ENCODE peak calls at places on chromosomes 5 and 9, in five cellular contexts. One of them, this sample, is unnamed.
A peak's percentile ranks its signal among the peaks of the same experiment; 100 is the strongest.

GRCh38 chr5:124527220-124527991 is 219.0 kb downstream of the ZNF608 start:
- DNase-seq in HCT116: no peak
- DNase-seq in prostate gland: no peak
- DNase-seq in spleen: no peak
- DNase-seq in K562: no peak
- DNase-seq in this sample: no peak

GRCh38 chr5:142290574-142291299 is 34.1 kb downstream of the SPRY4 start:
- DNase-seq in HCT116: no peak
- DNase-seq in prostate gland: peak; percentile 26
- DNase-seq in spleen: no peak
- DNase-seq in K562: no peak
- DNase-seq in this sample: no peak

GRCh38 chr5:147234098-147234824 is 565 bp upstream of the STK32A start:
- DNase-seq in HCT116: no peak
- DNase-seq in prostate gland: no peak
- DNase-seq in spleen: no peak
- DNase-seq in K562: no peak
- DNase-seq in this sample: no peak

GRCh38 chr9:93585695-93586094 is 9.3 kb downstream of the PHF2 start:
- DNase-seq in HCT116: no peak
- DNase-seq in prostate gland: no peak
- DNase-seq in spleen: no peak
- DNase-seq in K562: no peak
- DNase-seq in this sample: no peak

GRCh38 chr9:117720555-117720954 is 16.4 kb downstream of the TLR4 start:
- DNase-seq in HCT116: no peak
- DNase-seq in prostate gland: no peak
- DNase-seq in spleen: no peak
- DNase-seq in K562: no peak
- DNase-seq in this sample: no peak

GRCh38 chr5:126448720-126449119 is 25.5 kb downstream of the GRAMD2B start:
- DNase-seq in HCT116: no peak
- DNase-seq in prostate gland: no peak
- DNase-seq in spleen: no peak
- DNase-seq in K562: no peak
- DNase-seq in this sample: no peak

GRCh38 chr5:158553195-158553945 is 546.3 kb downstream of the EBF1 start:
- DNase-seq in HCT116: no peak
- DNase-seq in prostate gland: no peak
- DNase-seq in spleen: no peak
- DNase-seq in K562: no peak
- DNase-seq in this sample: no peak

GRCh38 chr9:131276107-131276888 is at the start of gene FAM78A:
- DNase-seq in HCT116: no peak
- DNase-seq in prostate gland: no peak
- DNase-seq in spleen: peak; percentile 97
- DNase-seq in K562: peak; percentile 90
- DNase-seq in this sample: no peak

GRCh38 chr9:3916984-3917383 is 382.9 kb downstream of the GLIS3 start:
- DNase-seq in HCT116: no peak
- DNase-seq in prostate gland: no peak
- DNase-seq in spleen: no peak
- DNase-seq in K562: no peak
- DNase-seq in this sample: peak; percentile 45

GRCh38 chr9:35272989-35273388 is 111.2 kb downstream of the UNC13B start:
- DNase-seq in HCT116: no peak
- DNase-seq in prostate gland: no peak
- DNase-seq in spleen: no peak
- DNase-seq in K562: no peak
- DNase-seq in this sample: no peak

GRCh38 chr5:69372394-69372793 is 2.8 kb downstream of the RAD17 start:
- DNase-seq in HCT116: no peak
- DNase-seq in prostate gland: no peak
- DNase-seq in spleen: no peak
- DNase-seq in K562: no peak
- DNase-seq in this sample: no peak

GRCh38 chr5:112733586-112733985 is 4.1 kb upstream of the APC start:
- DNase-seq in HCT116: no peak
- DNase-seq in prostate gland: no peak
- DNase-seq in spleen: no peak
- DNase-seq in K562: no peak
- DNase-seq in this sample: no peak

DNA sequence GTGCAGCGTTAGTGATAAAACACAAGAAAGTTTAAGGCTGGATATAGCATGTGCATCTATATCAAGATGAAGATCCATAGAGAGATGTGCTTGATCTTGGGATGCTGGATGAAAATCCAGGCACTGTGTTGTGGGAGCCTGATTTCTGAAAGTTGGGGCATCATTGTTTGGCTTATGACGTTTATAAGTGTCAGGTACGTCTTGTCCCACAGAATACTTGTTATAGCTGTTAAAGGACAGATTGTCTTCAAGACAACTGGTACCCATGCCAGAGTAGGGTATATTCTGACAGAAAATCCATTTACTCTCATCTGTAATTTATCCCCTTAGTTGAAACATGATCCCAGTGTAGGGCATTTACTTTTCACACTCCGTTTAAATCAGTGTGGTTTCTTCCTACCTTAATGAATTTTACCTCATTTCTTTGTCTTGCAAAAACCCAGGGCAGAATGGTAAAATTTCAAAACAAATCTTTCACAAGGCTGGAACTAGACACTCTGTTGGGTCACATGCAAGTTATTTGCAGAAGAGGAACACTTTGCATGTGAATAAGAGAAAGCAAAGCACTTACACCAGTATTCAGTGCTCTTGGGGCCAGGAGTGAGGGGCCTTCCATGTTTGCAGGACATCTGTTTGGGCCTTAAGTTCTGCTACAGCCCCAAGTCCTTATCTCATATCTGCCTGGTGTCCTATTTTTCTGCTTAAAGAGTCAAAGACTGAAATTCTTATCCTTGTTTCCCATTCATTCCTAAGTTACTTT is 73.3 kb downstream of the GHR start:
- DNase-seq in HCT116: no peak
- DNase-seq in prostate gland: no peak
- DNase-seq in spleen: no peak
- DNase-seq in K562: no peak
- DNase-seq in this sample: no peak
- TF ChIP-seq POLR2AphosphoS5 in HCT116: no peak
- TF ChIP-seq POLR2AphosphoS5 in prostate gland: no peak
- TF ChIP-seq POLR2AphosphoS5 in spleen: no peak
- TF ChIP-seq POLR2AphosphoS5 in K562: no peak
- TF ChIP-seq POLR2AphosphoS5 in this sample: no peak

GRCh38 chr9:134268308-134268724 is 57.9 kb upstream of the RXRA start:
- DNase-seq in HCT116: no peak
- DNase-seq in prostate gland: no peak
- DNase-seq in spleen: peak; percentile 88
- DNase-seq in K562: no peak
- DNase-seq in this sample: no peak

GRCh38 chr9:134264169-134264568 is 62.1 kb upstream of the RXRA start:
- DNase-seq in HCT116: no peak
- DNase-seq in prostate gland: no peak
- DNase-seq in spleen: no peak
- DNase-seq in K562: no peak
- DNase-seq in this sample: no peak

GRCh38 chr9:134266418-134266817 is 59.8 kb upstream of the RXRA start:
- DNase-seq in HCT116: no peak
- DNase-seq in prostate gland: no peak
- DNase-seq in spleen: no peak
- DNase-seq in K562: no peak
- DNase-seq in this sample: no peak

GRCh38 chr9:134265078-134265477 is 61.2 kb upstream of the RXRA start:
- DNase-seq in HCT116: no peak
- DNase-seq in prostate gland: no peak
- DNase-seq in spleen: no peak
- DNase-seq in K562: no peak
- DNase-seq in this sample: no peak

DNA sequence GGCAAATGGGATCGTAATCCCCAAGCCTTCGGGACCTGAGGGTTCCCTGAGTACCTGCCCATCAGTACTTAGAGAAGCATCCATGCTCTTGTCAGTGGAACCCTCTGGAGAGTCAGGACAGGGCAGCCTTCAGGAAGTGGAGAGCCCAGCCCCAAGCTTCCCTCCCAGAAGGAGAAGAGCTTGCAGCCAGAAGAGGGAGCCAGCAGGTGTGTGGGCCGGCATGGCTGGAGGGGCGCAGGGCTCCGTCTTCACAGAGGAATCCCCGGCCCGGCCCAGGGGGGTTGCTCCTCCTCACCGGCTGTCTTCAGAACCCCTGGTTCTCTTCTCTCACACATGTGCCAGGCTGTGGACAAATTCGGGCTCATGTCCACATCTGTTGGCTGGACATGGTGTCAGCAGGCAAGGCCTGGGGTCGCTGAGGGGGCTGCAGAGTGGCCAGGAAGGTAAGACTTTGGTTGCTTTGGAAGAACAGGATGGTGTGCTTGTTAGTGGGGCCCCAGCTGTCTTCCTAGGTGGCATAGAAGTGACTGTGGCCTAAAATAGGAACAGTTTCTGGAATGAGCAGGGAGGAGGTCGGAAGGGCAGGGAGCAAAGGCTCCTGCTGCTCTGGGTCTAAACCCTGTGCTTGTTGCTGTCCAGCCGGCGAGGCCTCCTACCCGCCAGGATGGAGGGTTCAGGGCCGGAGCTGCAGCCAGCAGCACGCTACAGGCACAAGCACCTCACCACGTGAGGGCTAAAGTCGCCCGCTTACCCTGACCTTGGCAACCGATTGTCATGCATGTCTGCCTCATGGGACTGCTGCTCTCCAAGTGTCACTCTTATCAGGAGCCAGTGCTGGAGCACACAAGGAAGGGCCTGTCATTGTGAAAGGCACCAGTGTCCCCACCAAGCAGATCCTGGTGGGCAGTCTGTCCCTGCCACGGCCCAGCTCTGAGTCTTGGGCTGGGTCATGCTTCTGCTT is 58.7 kb upstream of the RXRA start:
- DNase-seq in HCT116: no peak
- DNase-seq in prostate gland: no peak
- DNase-seq in spleen: no peak
- DNase-seq in K562: no peak
- DNase-seq in this sample: no peak
- TF ChIP-seq POLR2A in HCT116: no peak
- TF ChIP-seq POLR2A in prostate gland: no peak
- TF ChIP-seq POLR2A in spleen: no peak
- TF ChIP-seq POLR2A in K562: no peak
- TF ChIP-seq POLR2A in this sample: no peak

GRCh38 chr5:96595300-96596090 is 66.7 kb upstream of the CAST start:
- DNase-seq in HCT116: no peak
- DNase-seq in prostate gland: no peak
- DNase-seq in spleen: no peak
- DNase-seq in K562: peak; percentile 30
- DNase-seq in this sample: no peak

GRCh38 chr5:96588551-96588950 is 73.6 kb upstream of the CAST start:
- DNase-seq in HCT116: no peak
- DNase-seq in prostate gland: no peak
- DNase-seq in spleen: no peak
- DNase-seq in K562: no peak
- DNase-seq in this sample: no peak

DNA sequence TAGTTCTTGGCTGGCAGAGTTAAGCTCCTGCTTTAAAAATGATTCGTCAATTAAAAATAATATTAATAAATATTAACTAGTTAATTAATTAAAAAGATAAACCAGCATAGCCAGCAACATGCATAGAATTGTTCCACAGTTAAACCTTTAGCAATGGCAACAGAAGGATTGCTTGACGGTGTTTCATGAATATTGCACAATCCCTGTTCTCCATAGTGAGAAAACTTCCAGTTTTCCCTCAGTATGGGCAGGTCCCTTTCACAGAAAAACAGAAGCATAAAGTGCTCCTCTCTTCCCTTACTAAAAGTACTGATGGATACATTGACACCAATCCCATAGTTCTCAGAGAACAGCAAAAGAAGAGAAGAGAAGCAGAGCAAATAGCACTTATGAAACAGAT is 71.4 kb upstream of the CAST start:
- DNase-seq in HCT116: no peak
- DNase-seq in prostate gland: no peak
- DNase-seq in spleen: no peak
- DNase-seq in K562: no peak
- DNase-seq in this sample: no peak
- TF ChIP-seq POLR2AphosphoS5 in HCT116: no peak
- TF ChIP-seq POLR2AphosphoS5 in prostate gland: no peak
- TF ChIP-seq POLR2AphosphoS5 in spleen: no peak
- TF ChIP-seq POLR2AphosphoS5 in K562: no peak
- TF ChIP-seq POLR2AphosphoS5 in this sample: no peak

GRCh38 chr5:89232139-89232603 is 349.2 kb upstream of the MEF2C start:
- DNase-seq in HCT116: no peak
- DNase-seq in prostate gland: no peak
- DNase-seq in spleen: no peak
- DNase-seq in K562: no peak
- DNase-seq in this sample: no peak
- TF ChIP-seq POLR2A in HCT116: no peak
- TF ChIP-seq POLR2A in prostate gland: no peak
- TF ChIP-seq POLR2A in spleen: no peak
- TF ChIP-seq POLR2A in K562: no peak
- TF ChIP-seq POLR2A in this sample: no peak

GRCh38 chr5:130272837-130273236 is 368.6 kb downstream of the CHSY3 start:
- DNase-seq in HCT116: no peak
- DNase-seq in prostate gland: no peak
- DNase-seq in spleen: no peak
- DNase-seq in K562: no peak
- DNase-seq in this sample: no peak
- TF ChIP-seq POLR2AphosphoS5 in HCT116: no peak
- TF ChIP-seq POLR2AphosphoS5 in prostate gland: no peak
- TF ChIP-seq POLR2AphosphoS5 in spleen: no peak
- TF ChIP-seq POLR2AphosphoS5 in K562: no peak
- TF ChIP-seq POLR2AphosphoS5 in this sample: no peak

GRCh38 chr5:133977161-133977787 is 8.8 kb upstream of the C5orf15 start:
- DNase-seq in HCT116: no peak
- DNase-seq in prostate gland: no peak
- DNase-seq in spleen: no peak
- DNase-seq in K562: no peak
- DNase-seq in this sample: no peak
- TF ChIP-seq POLR2A in HCT116: no peak
- TF ChIP-seq POLR2A in prostate gland: no peak
- TF ChIP-seq POLR2A in spleen: no peak
- TF ChIP-seq POLR2A in K562: no peak
- TF ChIP-seq POLR2A in this sample: no peak

GRCh38 chr5:180802325-180803180 is at the start of gene MGAT1:
- DNase-seq in HCT116: no peak
- DNase-seq in prostate gland: peak; percentile 86
- DNase-seq in spleen: peak; percentile 97
- DNase-seq in K562: peak; percentile 85
- DNase-seq in this sample: peak; percentile 97
- TF ChIP-seq POLR2AphosphoS5 in HCT116: peak; percentile 93
- TF ChIP-seq POLR2AphosphoS5 in prostate gland: peak; percentile 59
- TF ChIP-seq POLR2AphosphoS5 in spleen: peak; percentile 89
- TF ChIP-seq POLR2AphosphoS5 in K562: peak; percentile 50
- TF ChIP-seq POLR2AphosphoS5 in this sample: peak; percentile 70

This sample was measured in esophagus muscularis mucosa.